ENCODE peak calls at places on chromosomes 16 and 17, in four cellular contexts. K is transverse colon, M is ascending aorta, B is fibroblast of lung. R is an unnamed sample.

GRCh38 chr17:59783221-59784016 is 76.0 kb downstream of the VMP1 start:
- DNase-seq in K (no peak), B (peak; percentile 64), M (no peak), R (no peak)

GRCh38 chr17:76437467-76438402 is 15.2 kb downstream of the UBE2O start:
- DNase-seq in K (no peak), M (no peak), B (no peak), R (no peak)

GRCh38 chr16:4463522-4464163 is 10.8 kb downstream of the NMRAL1 start:
- DNase-seq in B (no peak), K (no peak), M (no peak), R (no peak)

GRCh38 chr17:66783656-66784381 is 51.1 kb upstream of the CACNG5 start:
- DNase-seq in B (no peak), K (no peak), M (no peak), R (no peak)

GRCh38 chr16:17318200-17318599 is 152.6 kb downstream of the XYLT1 start:
- DNase-seq in K (no peak), M (no peak), B (peak; percentile 58), R (no peak)

GRCh38 chr17:38542286-38542685 is 63.5 kb downstream of the SRCIN1 start:
- DNase-seq in M (no peak), K (no peak), B (no peak), R (no peak)

GRCh38 chr17:41919840-41920579 is 1.3 kb upstream of the ACLY start:
- DNase-seq in M (no peak), K (no peak), B (peak; percentile 60), R (no peak)

GRCh38 chr17:32350662-32351418 is 883 bp downstream of the ZNF207 start:
- DNase-seq in M (peak; percentile 72), K (peak; percentile 33), B (peak; percentile 81), R (no peak)

GRCh38 chr17:2227025-2227699 is 76.4 kb downstream of the SMG6 start:
- DNase-seq in M (peak; percentile 8), K (no peak), B (no peak), R (no peak)

GRCh38 chr16:79328327-79329162 is 272.0 kb downstream of the MAF start:
- DNase-seq in K (no peak), B (no peak), M (no peak), R (no peak)

GRCh38 chr17:33944826-33945225 is 310.3 kb upstream of the CCL2 start:
- DNase-seq in K (no peak), M (no peak), B (no peak), R (no peak)

GRCh38 chr17:67272312-67273050 is 27.5 kb upstream of the HELZ start:
- DNase-seq in B (no peak), K (no peak), M (no peak), R (no peak)

GRCh38 chr16:4378202-4378666 is 6.6 kb downstream of the VASN start:
- DNase-seq in K (no peak), B (no peak), M (peak; percentile 88), R (peak; percentile 62)

GRCh38 chr16:57985204-57986121 is 14.5 kb upstream of the CNGB1 start:
- DNase-seq in M (no peak), K (no peak), B (no peak), R (no peak)

GRCh38 chr16:28181557-28181914 is 30.2 kb downstream of the XPO6 start:
- DNase-seq in K (no peak), M (peak; percentile 66), B (peak; percentile 93), R (no peak)

GRCh38 chr16:74623214-74623842 is 16.4 kb upstream of the GLG1 start:
- DNase-seq in M (no peak), K (no peak), B (peak; percentile 75), R (peak; percentile 15)

GRCh38 chr17:74012465-74012864 is 191.0 kb upstream of the RPL38 start:
- DNase-seq in M (no peak), K (no peak), B (no peak), R (no peak)

GRCh38 chr17:17561408-17562144 is 29.9 kb downstream of the PEMT start:
- DNase-seq in M (peak; percentile 84), B (no peak), K (peak; percentile 33), R (peak; percentile 59)

GRCh38 chr17:41516147-41516827 is 2.4 kb downstream of the KRT15 start:
- DNase-seq in M (no peak), K (no peak), B (no peak), R (no peak)

GRCh38 chr16:28180660-28181556 is 30.9 kb downstream of the XPO6 start:
- DNase-seq in B (peak; percentile 23), M (no peak), K (no peak), R (no peak)

GRCh38 chr16:54285414-54286066 is 1.0 kb downstream of the IRX3 start:
- DNase-seq in K (no peak), B (no peak), M (peak; percentile 58), R (no peak)

GRCh38 chr17:10059684-10060211 is 138.7 kb downstream of the GAS7 start:
- DNase-seq in M (peak; percentile 68), B (peak; percentile 40), K (peak; percentile 41), R (no peak)

GRCh38 chr17:29235904-29236303 is 10.8 kb upstream of the CRYBA1 start:
- DNase-seq in B (no peak), K (no peak), M (no peak), R (no peak)

GRCh38 chr17:46191332-46192210 is 1.7 kb downstream of the KANSL1 start:
- DNase-seq in B (peak; percentile 42), K (peak; percentile 38), M (peak; percentile 68), R (no peak)

GRCh38 chr17:8222380-8222629 is 11.9 kb upstream of the AURKB start:
- DNase-seq in K (no peak), M (no peak), B (no peak), R (no peak)

DNA sequence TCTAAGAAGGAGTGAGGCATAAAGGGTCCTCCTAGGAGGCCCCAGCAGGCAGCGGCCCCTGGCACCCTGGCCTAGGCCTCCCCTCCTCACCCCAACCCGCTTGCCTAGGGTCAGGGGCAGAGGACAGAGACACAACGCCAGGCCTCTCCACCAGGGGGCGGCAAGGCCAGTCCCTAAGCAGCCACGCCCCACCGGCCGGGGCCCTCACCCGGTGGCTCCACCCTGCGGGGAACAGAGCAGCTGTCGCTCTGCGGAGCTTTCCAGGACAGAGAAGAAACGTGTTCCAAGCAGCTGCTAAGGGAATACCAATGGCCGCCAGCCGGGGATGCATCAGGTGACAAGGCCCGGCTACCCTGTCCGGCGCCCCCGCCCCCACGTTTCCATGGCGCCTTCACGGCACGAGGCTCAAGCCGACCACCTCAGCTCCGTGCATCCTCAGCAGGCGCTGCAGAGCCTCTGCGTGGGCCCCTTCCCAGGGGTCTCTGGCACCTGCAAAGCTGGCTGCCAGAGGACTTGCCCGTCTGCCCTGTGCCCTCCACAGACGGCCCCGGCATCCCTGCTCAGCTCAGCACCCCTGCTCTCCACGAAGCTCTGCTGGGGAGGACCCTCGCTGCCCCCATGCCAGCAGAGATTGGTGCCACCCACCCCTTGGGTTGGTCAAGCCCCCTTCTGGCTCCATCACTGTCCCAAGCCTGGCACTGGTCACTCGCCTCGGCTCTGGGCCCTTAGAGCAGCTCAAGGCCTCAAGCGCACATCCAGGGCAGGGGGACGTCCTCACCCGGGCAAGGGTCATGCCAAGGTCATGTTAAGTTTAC is 5.6 kb downstream of the ZNF598 start:
- DNase-seq in K (peak; percentile 95), M (peak; percentile 85), B (peak; percentile 87), R (peak; percentile 97)
- H3K4me1 ChIP-seq in K (peaks cover 46% of the 10 kb centered on the region), M (peaks cover 28% of the 10 kb centered on the region), B (peaks cover 19% of the 10 kb centered on the region), R (peaks cover 34% of the 10 kb centered on the region)

GRCh38 chr17:81230043-81230820 is 7.5 kb upstream of the CEP131 start:
- DNase-seq in K (no peak), B (no peak), M (no peak), R (no peak)
- TF ChIP-seq CTCF in K (peak; percentile 13), B (peak; percentile 32), M (no peak), R (no peak)

GRCh38 chr16:72072514-72073342 is 9.7 kb downstream of the HPR start:
- DNase-seq in B (peak; percentile 49), M (no peak), K (no peak), R (peak; percentile 28)

GRCh38 chr16:72068930-72069329 is 5.9 kb downstream of the HPR start:
- DNase-seq in M (no peak), K (no peak), B (no peak), R (no peak)

GRCh38 chr16:72073831-72074230 is 10.8 kb downstream of the HPR start:
- DNase-seq in K (no peak), B (peak; percentile 56), M (no peak), R (no peak)
- H3K4me3 ChIP-seq in K (no peak overlapping the region), B (no peak overlapping the region), M (peak overlapping the region; percentile 7), R (no peak overlapping the region)

GRCh38 chr17:79543566-79543965 is 67.3 kb downstream of the RBFOX3 start:
- DNase-seq in K (no peak), M (no peak), B (no peak), R (no peak)
- H3K4me1 ChIP-seq in K (no peaks in the 10 kb centered on the region), M (no peaks in the 10 kb centered on the region), B (no peaks in the 10 kb centered on the region), R (no peaks in the 10 kb centered on the region)

GRCh38 chr16:8199390-8199789 is 390.9 kb downstream of the TMEM114 start:
- DNase-seq in M (no peak), B (no peak), K (no peak), R (no peak)

GRCh38 chr16:8194795-8195194 is 395.5 kb downstream of the TMEM114 start:
- DNase-seq in K (no peak), M (no peak), B (no peak), R (no peak)
- TF ChIP-seq CTCF in K (no peak), M (no peak), B (no peak), R (no peak)

GRCh38 chr17:34980353-34980680 is at the start of gene LIG3:
- DNase-seq in K (peak; percentile 96), B (peak; percentile 93), M (peak; percentile 96), R (peak; percentile 96)
- H3K4me3 ChIP-seq in K (peak within 1 kb of the TSS; percentile 80), B (peak within 1 kb of the TSS; percentile 78), M (peak within 1 kb of the TSS; percentile 96), R (peak within 1 kb of the TSS; percentile 62)

DNA sequence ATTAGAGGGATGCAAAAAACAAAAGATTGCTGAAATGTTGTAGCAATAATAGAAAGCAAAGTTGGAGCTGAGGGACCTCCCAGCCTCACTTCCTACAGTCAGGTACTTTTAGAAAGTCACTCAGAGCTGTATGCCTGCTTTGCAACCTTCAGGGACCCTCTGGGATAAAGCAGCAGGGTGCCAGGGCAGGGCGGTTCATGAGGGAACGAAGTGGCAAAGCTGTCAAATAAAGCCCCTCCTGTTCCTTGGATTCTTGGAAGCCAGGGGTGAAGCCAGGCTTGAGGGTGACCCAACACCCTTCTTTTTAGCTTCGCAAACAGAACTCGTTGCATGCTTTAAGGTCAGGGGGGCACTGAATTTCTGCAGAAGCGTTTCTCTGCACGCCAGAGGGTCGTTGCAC is 767 bp downstream of the ATP2C2 start:
- DNase-seq in K (no peak), B (no peak), M (no peak), R (no peak)
- H3K4me1 ChIP-seq in K (peaks cover 20% of the 10 kb centered on the region), B (no peaks in the 10 kb centered on the region), M (no peaks in the 10 kb centered on the region), R (peaks cover 29% of the 10 kb centered on the region)

DNA sequence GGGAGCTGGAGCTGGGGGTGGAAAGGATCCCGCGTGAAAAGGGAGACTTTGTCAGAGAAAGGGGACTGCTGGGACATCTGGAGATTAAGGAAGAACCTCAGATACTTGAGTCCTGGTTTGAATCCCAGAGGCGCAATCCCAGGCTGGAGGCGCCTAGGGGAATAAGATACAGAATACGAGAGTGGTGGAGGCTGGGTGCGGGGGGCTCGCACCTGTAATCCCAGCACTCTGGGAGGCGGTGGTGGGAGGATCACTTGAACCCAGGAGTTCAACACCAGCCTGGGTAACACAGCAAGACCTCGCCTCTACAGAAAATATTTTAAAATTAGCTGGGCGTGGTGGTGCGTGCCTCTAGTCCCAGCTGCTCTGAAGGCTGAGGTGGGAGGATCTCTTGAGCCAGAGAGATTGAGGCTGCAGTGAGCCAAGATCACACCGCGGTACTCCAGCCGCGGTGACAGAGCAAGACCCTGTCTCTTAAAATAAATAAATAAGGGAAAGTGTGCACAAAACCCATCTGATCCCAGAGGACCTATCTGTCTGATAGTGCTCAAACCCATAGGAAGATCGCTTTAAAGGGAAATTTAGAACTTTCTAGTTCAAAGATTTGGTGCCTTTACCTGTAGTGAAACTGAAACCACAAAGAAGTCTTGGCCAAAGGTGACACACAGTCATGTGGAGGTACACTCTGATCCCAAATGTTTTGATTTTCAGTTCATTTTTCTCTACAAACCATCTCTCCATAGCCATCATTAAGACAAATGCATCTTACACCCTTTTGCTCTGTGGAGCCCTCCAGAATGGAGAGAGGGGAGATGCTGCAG is 625 bp upstream of the SCRN2 start:
- DNase-seq in B (no peak), M (no peak), K (no peak), R (no peak)
- TF ChIP-seq CTCF in B (no peak), M (no peak), K (no peak), R (no peak)

R was measured in mucosa of descending colon.